ENCODE peak calls at places on chromosomes 7 and 10, in six cellular contexts. P, B, A, F, Z and Q are unnamed samples.

GRCh38 chr10:97673736-97674525 is 13.1 kb downstream of the AVPI1 start:
- DNase-seq in P (peak; percentile 34), B (no peak), Z (no peak), A (no peak), F (peak; percentile 33), Q (no peak)

GRCh38 chr7:5422324-5423271 is 1.0 kb downstream of the TNRC18 start:
- DNase-seq in Z (no peak), P (peak; percentile 26), B (no peak), A (no peak), F (peak; percentile 10), Q (no peak)

GRCh38 chr7:107742678-107743566 is 1.0 kb upstream of the CBLL1 start:
- DNase-seq in B (peak; percentile 84), F (no peak), A (no peak), Z (peak; percentile 8), P (no peak), Q (no peak)

GRCh38 chr7:117995850-117996650 is 122.8 kb upstream of the CTTNBP2 start:
- DNase-seq in F (no peak), P (no peak), Z (no peak), B (no peak), A (no peak), Q (no peak)

GRCh38 chr10:86851329-86852207 is 95.1 kb downstream of the BMPR1A start:
- DNase-seq in B (no peak), Z (no peak), P (no peak), A (peak; percentile 32), F (no peak), Q (no peak)

GRCh38 chr7:74480861-74481417 is 27.2 kb downstream of the GTF2IRD1 start:
- DNase-seq in A (peak; percentile 36), F (peak; percentile 72), P (no peak), B (no peak), Z (no peak), Q (peak; percentile 23)

GRCh38 chr7:27753863-27754262 is 13.9 kb downstream of the TAX1BP1 start:
- DNase-seq in A (no peak), F (no peak), Z (no peak), B (no peak), P (no peak), Q (no peak)

GRCh38 chr10:43217563-43218205 is 49.2 kb downstream of the RASGEF1A start:
- DNase-seq in B (no peak), P (no peak), A (no peak), Z (no peak), F (no peak), Q (no peak)

GRCh38 chr10:84606428-84606827 is 278.0 kb downstream of the CCSER2 start:
- DNase-seq in A (no peak), P (no peak), F (no peak), B (no peak), Z (no peak), Q (no peak)

DNA sequence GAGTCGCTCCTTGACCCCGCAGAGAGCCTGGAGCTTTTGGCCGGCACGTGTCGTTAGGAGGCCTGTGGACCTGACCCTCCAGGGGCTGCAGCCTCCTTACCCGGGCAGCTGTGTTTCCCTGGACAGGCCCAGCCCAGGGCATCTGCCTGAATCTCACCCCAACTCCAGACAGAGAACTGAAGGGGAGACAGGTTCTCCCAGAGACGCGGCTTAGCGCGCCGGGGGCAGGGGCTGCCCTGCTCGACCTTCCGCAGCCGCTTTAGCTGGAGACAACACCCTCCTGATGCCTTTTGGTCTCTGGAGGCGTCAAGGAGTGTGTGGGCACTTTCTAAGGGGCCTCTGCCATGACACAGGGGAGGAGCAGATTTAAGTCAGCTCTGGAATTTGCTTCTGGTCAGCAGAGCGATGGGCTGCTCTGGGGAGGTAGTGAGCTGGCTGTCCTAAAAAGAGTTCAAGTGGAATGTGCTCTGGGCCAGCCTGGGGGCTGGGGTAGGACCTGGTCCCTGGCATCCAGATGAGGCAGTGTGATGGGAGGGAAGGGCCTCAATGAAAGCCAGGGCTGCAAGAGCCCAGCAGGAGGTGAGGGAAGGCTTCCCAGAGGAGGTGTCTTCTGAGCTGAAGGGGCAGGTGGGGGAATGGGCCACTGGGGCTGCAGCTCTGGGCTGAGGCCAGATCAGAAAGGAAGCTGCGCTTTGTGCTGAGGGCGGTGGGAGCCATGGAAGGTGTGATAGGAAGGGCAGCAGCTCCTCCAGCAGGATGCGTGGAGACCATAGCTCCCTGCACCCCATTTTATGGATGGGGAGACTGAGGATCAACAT is 5.8 kb downstream of the GRIFIN start:
- DNase-seq in B (no peak), F (no peak), Z (no peak), P (no peak), A (no peak), Q (no peak)
- H3K27ac ChIP-seq in B (no peak overlapping the region), F (no peak overlapping the region), Z (peak overlapping the region; percentile 40), P (no peak overlapping the region), A (no peak overlapping the region), Q (no peak overlapping the region)

GRCh38 chr10:7792541-7792940 is 4.6 kb downstream of the ATP5F1C start:
- DNase-seq in A (no peak), Z (no peak), P (no peak), B (no peak), F (no peak), Q (no peak)

GRCh38 chr10:7787857-7788639 is at the start of the genes ATP5F1C and KIN:
- DNase-seq in Z (peak; percentile 95), P (peak; percentile 98), B (peak; percentile 98), F (peak; percentile 98), A (peak; percentile 98), Q (peak; percentile 91)

GRCh38 chr10:7788640-7789335 is 811 bp downstream of the ATP5F1C start:
- DNase-seq in Z (no peak), A (no peak), B (no peak), F (no peak), P (no peak), Q (no peak)

GRCh38 chr10:7787150-7787856 is 490 bp downstream of the KIN start:
- DNase-seq in F (peak; percentile 18), Z (no peak), B (no peak), A (no peak), P (no peak), Q (peak; percentile 6)

GRCh38 chr10:7789390-7789789 is 1.4 kb downstream of the ATP5F1C start:
- DNase-seq in B (no peak), F (peak; percentile 21), A (peak; percentile 66), P (no peak), Z (no peak), Q (no peak)
- H3K27ac ChIP-seq in B (no peak overlapping the region), F (no peak overlapping the region), A (peak overlapping the region; percentile 94), P (peak overlapping the region; percentile 90), Z (no peak overlapping the region), Q (no peak overlapping the region)

DNA sequence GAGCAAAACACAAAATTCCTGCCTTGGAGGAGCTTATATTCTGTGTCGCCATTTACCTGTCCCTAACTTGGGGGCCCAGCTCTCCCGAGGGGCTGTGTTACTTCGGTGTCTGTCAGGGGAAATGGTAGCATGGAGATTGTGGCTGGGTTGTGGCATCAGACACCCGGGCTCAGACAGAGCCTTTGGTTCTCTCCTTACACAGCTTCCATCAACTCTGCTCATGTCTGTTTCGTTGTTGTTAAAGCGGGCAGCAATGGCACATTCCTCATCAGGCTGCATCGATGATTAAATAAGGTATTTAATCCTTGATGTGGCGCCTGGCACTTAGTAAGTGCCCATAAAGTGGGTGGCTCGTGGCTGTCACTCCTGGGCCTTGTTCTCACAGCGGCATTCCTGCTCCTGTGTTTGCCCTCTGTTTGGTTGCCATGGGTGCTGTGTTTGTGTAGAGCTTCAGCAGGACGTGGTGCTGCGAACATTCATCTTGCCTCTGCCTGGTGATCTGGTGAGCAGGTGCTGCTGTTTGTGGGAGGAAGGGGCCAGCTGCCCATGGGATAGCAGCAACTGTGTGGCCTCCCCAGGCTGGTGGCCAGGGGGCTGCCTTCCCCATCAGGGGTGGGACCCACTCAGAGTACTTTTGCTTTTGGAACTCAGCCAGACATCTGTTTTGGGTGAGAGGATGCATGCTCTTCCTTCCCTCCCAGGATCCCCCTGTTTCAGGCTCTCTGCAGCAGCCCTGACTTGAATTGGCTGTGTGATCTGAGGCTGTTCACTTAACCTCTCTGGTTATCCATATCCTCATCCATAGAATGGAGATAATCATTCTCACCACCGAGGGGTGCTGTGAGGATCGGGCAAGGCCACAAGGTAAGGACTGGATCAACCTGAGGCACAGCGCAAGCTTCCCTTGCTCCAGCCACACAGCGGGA is 207.2 kb upstream of the SVIL start:
- DNase-seq in P (peak; percentile 83), A (peak; percentile 82), F (peak; percentile 66), Z (no peak), B (peak; percentile 50), Q (no peak)
- H3K27ac ChIP-seq in P (peak overlapping the region; percentile 89), A (no peak overlapping the region), F (no peak overlapping the region), Z (no peak overlapping the region), B (no peak overlapping the region), Q (no peak overlapping the region)

DNA sequence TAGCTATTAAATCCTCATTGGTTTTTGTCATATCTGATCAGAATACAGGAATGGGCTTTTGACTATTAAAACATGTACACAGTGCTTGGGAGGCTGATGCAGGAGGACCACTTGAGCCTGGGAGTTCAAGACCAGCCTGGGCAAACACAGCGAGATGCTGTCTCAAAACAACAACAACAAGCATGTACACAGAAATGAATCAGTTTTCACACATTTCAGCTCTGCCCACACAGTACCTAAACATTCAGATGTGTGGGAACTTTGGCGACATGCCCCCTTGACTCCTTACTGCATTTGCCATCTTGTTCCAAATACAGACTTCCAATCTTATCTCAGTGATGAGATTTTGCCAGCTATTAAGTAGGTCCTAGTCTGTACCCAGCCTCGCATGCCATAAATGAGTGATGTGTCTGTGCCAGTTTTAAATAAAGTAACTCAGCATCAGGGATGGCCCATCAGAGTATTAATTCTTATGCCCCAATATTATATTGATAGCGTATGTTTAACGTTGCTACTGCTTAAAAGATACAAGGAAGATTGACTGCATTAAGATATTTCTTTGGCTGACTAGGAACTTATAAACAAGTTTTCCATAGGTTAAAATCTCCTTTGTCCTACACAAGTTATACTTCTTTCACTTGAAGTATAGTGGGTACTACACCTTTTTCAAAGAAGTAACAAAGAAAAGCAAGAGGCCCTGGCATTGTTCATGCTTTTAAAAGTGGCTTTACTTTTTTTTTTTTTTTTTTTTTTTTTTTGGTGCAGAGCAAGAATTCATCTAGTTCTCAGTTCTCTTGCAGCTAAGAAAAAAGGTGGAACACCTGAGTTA is 244.8 kb downstream of the CELF2 start:
- DNase-seq in Z (no peak), P (no peak), B (no peak), F (no peak), A (no peak), Q (no peak)
- H3K27ac ChIP-seq in Z (no peak overlapping the region), P (no peak overlapping the region), B (no peak overlapping the region), F (no peak overlapping the region), A (peak overlapping the region; percentile 28), Q (no peak overlapping the region)

GRCh38 chr7:6590645-6591110 is 857 bp downstream of the INTS15 start:
- DNase-seq in Z (no peak), F (peak; percentile 29), P (peak; percentile 15), B (no peak), A (no peak), Q (peak; percentile 49)

GRCh38 chr7:6589829-6590644 is at the start of gene INTS15:
- DNase-seq in Z (peak; percentile 83), A (peak; percentile 62), P (peak; percentile 80), B (peak; percentile 81), F (peak; percentile 77), Q (peak; percentile 74)

GRCh38 chr7:6588566-6588965 is 1.3 kb upstream of the INTS15 start:
- DNase-seq in P (no peak), A (no peak), F (no peak), B (no peak), Z (no peak), Q (no peak)

DNA sequence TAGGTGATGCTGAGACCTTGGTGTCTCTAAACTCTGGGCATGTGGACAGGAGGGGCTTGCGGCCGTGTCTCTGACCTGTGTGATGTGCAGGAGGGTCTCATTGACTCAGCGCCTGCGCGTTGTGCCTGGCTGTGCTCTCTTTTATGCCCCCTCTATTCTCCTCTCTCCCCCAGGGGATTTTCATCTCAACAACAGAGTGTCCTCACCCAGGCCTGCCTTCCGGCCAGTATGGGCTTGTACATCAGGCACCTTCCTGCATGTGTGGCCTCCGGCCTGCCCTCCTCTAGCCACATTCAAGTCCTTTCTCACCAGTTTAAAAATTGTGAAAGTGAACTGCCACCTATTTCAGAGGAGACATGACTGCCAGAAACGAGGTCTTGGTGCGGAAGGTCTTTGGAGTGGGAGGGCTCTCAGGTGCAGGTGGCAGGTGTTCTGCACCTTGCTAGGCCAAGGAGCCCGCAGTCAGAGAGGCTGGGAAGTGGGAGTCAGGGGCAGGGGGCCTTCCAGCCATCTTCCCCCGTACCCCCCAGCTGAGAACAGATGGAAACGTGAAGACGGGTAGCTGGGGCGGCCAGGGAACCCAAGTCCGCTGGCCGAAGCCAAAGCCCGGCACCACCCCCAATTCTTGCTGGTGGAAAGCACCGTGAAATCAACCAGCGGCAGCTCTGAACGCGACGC is 531 bp upstream of the INTS15 start:
- DNase-seq in B (no peak), Z (no peak), F (no peak), P (no peak), A (no peak), Q (no peak)
- H3K27ac ChIP-seq in B (no peak overlapping the region), Z (no peak overlapping the region), F (no peak overlapping the region), P (peak overlapping the region; percentile 36), A (peak overlapping the region; percentile 13), Q (peak overlapping the region; percentile 44)